ENCODE peak calls at places on chromosomes 5 and 9, in six cellular contexts. N is GM23248; M is CD8-positive, alpha-beta T cell; P is HS-5; W is stimulated activated naive CD4-positive, alpha-beta T cell; X is foreskin fibroblast. R is an unnamed sample.

GRCh38 chr5:34487202-34487879 is 168.8 kb upstream of the RAI14 start:
- DNase-seq in N (peak; percentile 94), M (no peak), P (peak; percentile 80), W (no peak), X (peak; percentile 87), R (no peak)

GRCh38 chr9:3827175-3827574 is 301.4 kb upstream of the RFX3 start:
- DNase-seq in N (no peak), M (no peak), P (no peak), W (no peak), X (no peak), R (no peak)

GRCh38 chr5:82417776-82418607 is 139.8 kb upstream of the RPS23 start:
- DNase-seq in N (peak; percentile 13), M (no peak), P (no peak), W (no peak), X (no peak), R (no peak)

GRCh38 chr9:10366171-10366779 is 246.5 kb downstream of the PTPRD start:
- DNase-seq in N (peak; percentile 31), M (no peak), P (peak; percentile 3), W (no peak), X (no peak), R (no peak)

GRCh38 chr5:7094626-7095025 is 301.3 kb upstream of the ADCY2 start:
- DNase-seq in N (no peak), M (no peak), P (no peak), W (no peak), X (no peak), R (no peak)

GRCh38 chr9:92736816-92737606 is 27.6 kb downstream of the BICD2 start:
- DNase-seq in N (no peak), M (no peak), P (no peak), W (no peak), X (no peak), R (no peak)

GRCh38 chr5:179254638-179255271 is 90.5 kb downstream of the ADAMTS2 start:
- DNase-seq in N (no peak), M (no peak), P (no peak), W (no peak), X (no peak), R (no peak)

GRCh38 chr5:6803981-6804550 is 90.8 kb downstream of the TENT4A start:
- DNase-seq in N (no peak), M (no peak), P (no peak), W (no peak), X (no peak), R (no peak)

GRCh38 chr5:76270214-76270613 is 132.9 kb upstream of the IQGAP2 start:
- DNase-seq in N (peak; percentile 4), M (no peak), P (no peak), W (no peak), X (no peak), R (no peak)

GRCh38 chr9:129486496-129487306 is 134.2 kb downstream of the C9orf50 start:
- DNase-seq in N (peak; percentile 84), M (no peak), P (no peak), W (no peak), X (peak; percentile 83), R (no peak)

GRCh38 chr5:84825616-84826015 is 440.9 kb upstream of the EDIL3 start:
- DNase-seq in N (no peak), M (no peak), P (peak; percentile 25), W (no peak), X (no peak), R (no peak)

GRCh38 chr5:30764704-30765103 is 428.8 kb upstream of the CDH6 start:
- DNase-seq in N (peak; percentile 40), M (no peak), P (no peak), W (no peak), X (no peak), R (no peak)

GRCh38 chr9:135908334-135909204 is 1.2 kb upstream of the CAMSAP1 start:
- DNase-seq in N (peak; percentile 35), M (no peak), P (no peak), W (no peak), X (no peak), R (no peak)

R was measured in activated CD4-positive, CD25-positive, alpha-beta regulatory T cell.